ENCODE peak calls at places on chromosomes 12 and 14, in ten cellular contexts. One of them, this sample, is unnamed.

GRCh38 chr12:123931686-123932321 is 40.8 kb downstream of the CCDC92 start:
- DNase-seq in anterior cingulate cortex: no peak
- DNase-seq in GM23338: no peak
- DNase-seq in kidney tubule cell: no peak
- DNase-seq in HEK293T: no peak
- DNase-seq in hippocampal formation: no peak
- DNase-seq in progenitor cell of endocrine pancreas: no peak
- DNase-seq in hepatocyte: no peak
- DNase-seq in astrocyte of the spinal cord: no peak
- DNase-seq in stimulated activated CD8-positive, alpha-beta memory T cell treated with anti-CD3 and anti-CD28 coated beads, Interleukin-15, amount 100 ng/mL, for 1 hour: peak
- DNase-seq in this sample: no peak

GRCh38 chr12:31021809-31022492 is 51.7 kb upstream of the DDX11 start:
- DNase-seq in anterior cingulate cortex: no peak
- DNase-seq in GM23338: no peak
- DNase-seq in kidney tubule cell: no peak
- DNase-seq in HEK293T: no peak
- DNase-seq in hippocampal formation: no peak
- DNase-seq in progenitor cell of endocrine pancreas: no peak
- DNase-seq in hepatocyte: no peak
- DNase-seq in astrocyte of the spinal cord: no peak
- DNase-seq in stimulated activated CD8-positive, alpha-beta memory T cell treated with anti-CD3 and anti-CD28 coated beads, Interleukin-15, amount 100 ng/mL, for 1 hour: no peak
- DNase-seq in this sample: no peak

GRCh38 chr12:1922075-1922709 is 3.7 kb upstream of the CACNA2D4 start:
- DNase-seq in anterior cingulate cortex: no peak
- DNase-seq in GM23338: peak
- DNase-seq in kidney tubule cell: no peak
- DNase-seq in HEK293T: no peak
- DNase-seq in hippocampal formation: no peak
- DNase-seq in progenitor cell of endocrine pancreas: no peak
- DNase-seq in hepatocyte: peak
- DNase-seq in astrocyte of the spinal cord: no peak
- DNase-seq in stimulated activated CD8-positive, alpha-beta memory T cell treated with anti-CD3 and anti-CD28 coated beads, Interleukin-15, amount 100 ng/mL, for 1 hour: no peak
- DNase-seq in this sample: peak

GRCh38 chr14:37595809-37596595 is 573 bp downstream of the TTC6 start:
- DNase-seq in anterior cingulate cortex: no peak
- DNase-seq in GM23338: peak
- DNase-seq in kidney tubule cell: peak
- DNase-seq in HEK293T: peak
- DNase-seq in hippocampal formation: no peak
- DNase-seq in progenitor cell of endocrine pancreas: peak
- DNase-seq in hepatocyte: peak
- DNase-seq in astrocyte of the spinal cord: no peak
- DNase-seq in stimulated activated CD8-positive, alpha-beta memory T cell treated with anti-CD3 and anti-CD28 coated beads, Interleukin-15, amount 100 ng/mL, for 1 hour: peak
- DNase-seq in this sample: no peak

GRCh38 chr12:15276088-15276698 is 46.1 kb upstream of the PTPRO start:
- DNase-seq in anterior cingulate cortex: peak
- DNase-seq in GM23338: peak
- DNase-seq in kidney tubule cell: peak
- DNase-seq in HEK293T: peak
- DNase-seq in hippocampal formation: peak
- DNase-seq in progenitor cell of endocrine pancreas: no peak
- DNase-seq in hepatocyte: peak
- DNase-seq in astrocyte of the spinal cord: peak
- DNase-seq in stimulated activated CD8-positive, alpha-beta memory T cell treated with anti-CD3 and anti-CD28 coated beads, Interleukin-15, amount 100 ng/mL, for 1 hour: no peak
- DNase-seq in this sample: peak

GRCh38 chr12:94571556-94571955 is 78.8 kb downstream of the TMCC3 start:
- DNase-seq in anterior cingulate cortex: no peak
- DNase-seq in GM23338: no peak
- DNase-seq in kidney tubule cell: peak
- DNase-seq in HEK293T: no peak
- DNase-seq in hippocampal formation: no peak
- DNase-seq in progenitor cell of endocrine pancreas: no peak
- DNase-seq in hepatocyte: peak
- DNase-seq in astrocyte of the spinal cord: peak
- DNase-seq in stimulated activated CD8-positive, alpha-beta memory T cell treated with anti-CD3 and anti-CD28 coated beads, Interleukin-15, amount 100 ng/mL, for 1 hour: no peak
- DNase-seq in this sample: no peak

GRCh38 chr14:35113308-35113950 is 8.4 kb downstream of the PPP2R3C start:
- DNase-seq in anterior cingulate cortex: no peak
- DNase-seq in GM23338: peak
- DNase-seq in kidney tubule cell: no peak
- DNase-seq in HEK293T: no peak
- DNase-seq in hippocampal formation: no peak
- DNase-seq in progenitor cell of endocrine pancreas: no peak
- DNase-seq in hepatocyte: no peak
- DNase-seq in astrocyte of the spinal cord: no peak
- DNase-seq in stimulated activated CD8-positive, alpha-beta memory T cell treated with anti-CD3 and anti-CD28 coated beads, Interleukin-15, amount 100 ng/mL, for 1 hour: no peak
- DNase-seq in this sample: no peak

GRCh38 chr12:22981711-22982110 is 356.7 kb downstream of the ETNK1 start:
- DNase-seq in anterior cingulate cortex: no peak
- DNase-seq in GM23338: peak
- DNase-seq in kidney tubule cell: no peak
- DNase-seq in HEK293T: no peak
- DNase-seq in hippocampal formation: no peak
- DNase-seq in progenitor cell of endocrine pancreas: no peak
- DNase-seq in hepatocyte: peak
- DNase-seq in astrocyte of the spinal cord: peak
- DNase-seq in stimulated activated CD8-positive, alpha-beta memory T cell treated with anti-CD3 and anti-CD28 coated beads, Interleukin-15, amount 100 ng/mL, for 1 hour: no peak
- DNase-seq in this sample: no peak

GRCh38 chr14:79831198-79831890 is 380.0 kb downstream of the DIO2 start:
- DNase-seq in anterior cingulate cortex: no peak
- DNase-seq in GM23338: no peak
- DNase-seq in kidney tubule cell: peak
- DNase-seq in HEK293T: no peak
- DNase-seq in hippocampal formation: no peak
- DNase-seq in progenitor cell of endocrine pancreas: no peak
- DNase-seq in hepatocyte: no peak
- DNase-seq in astrocyte of the spinal cord: no peak
- DNase-seq in stimulated activated CD8-positive, alpha-beta memory T cell treated with anti-CD3 and anti-CD28 coated beads, Interleukin-15, amount 100 ng/mL, for 1 hour: no peak
- DNase-seq in this sample: no peak

GRCh38 chr14:65704412-65704811 is 291.9 kb downstream of the FUT8 start:
- DNase-seq in anterior cingulate cortex: no peak
- DNase-seq in GM23338: no peak
- DNase-seq in kidney tubule cell: peak
- DNase-seq in HEK293T: no peak
- DNase-seq in hippocampal formation: no peak
- DNase-seq in progenitor cell of endocrine pancreas: no peak
- DNase-seq in hepatocyte: no peak
- DNase-seq in astrocyte of the spinal cord: peak
- DNase-seq in stimulated activated CD8-positive, alpha-beta memory T cell treated with anti-CD3 and anti-CD28 coated beads, Interleukin-15, amount 100 ng/mL, for 1 hour: no peak
- DNase-seq in this sample: no peak

GRCh38 chr12:31959701-31960391 is 631 bp downstream of the RESF1 start:
- DNase-seq in anterior cingulate cortex: peak
- DNase-seq in GM23338: peak
- DNase-seq in kidney tubule cell: peak
- DNase-seq in HEK293T: peak
- DNase-seq in hippocampal formation: peak
- DNase-seq in progenitor cell of endocrine pancreas: no peak
- DNase-seq in hepatocyte: peak
- DNase-seq in astrocyte of the spinal cord: peak
- DNase-seq in stimulated activated CD8-positive, alpha-beta memory T cell treated with anti-CD3 and anti-CD28 coated beads, Interleukin-15, amount 100 ng/mL, for 1 hour: peak
- DNase-seq in this sample: peak